ENCODE peak calls at places on chromosomes 6 and 20, in seven cellular contexts. B, G, Y, T, P, A and U are unnamed samples.

GRCh38 chr6:3398165-3398562 is 58.7 kb downstream of the SLC22A23 start:
- DNase-seq in B (no peak), G (no peak), Y (no peak), T (no peak), P (no peak), A (no peak), U (no peak)

GRCh38 chr20:15582146-15582776 is 991.0 kb downstream of the KIF16B start:
- DNase-seq in B (peak), G (no peak), Y (no peak), T (no peak), P (no peak), A (no peak), U (no peak)

GRCh38 chr6:23176883-23177282 is 607.5 kb downstream of the HDGFL1 start:
- DNase-seq in B (no peak), G (peak), Y (no peak), T (peak), P (no peak), A (no peak), U (no peak)

GRCh38 chr20:46307999-46308257 is 370 bp downstream of the CDH22 start:
- DNase-seq in B (no peak), G (peak), Y (no peak), T (no peak), P (no peak), A (no peak), U (no peak)

GRCh38 chr20:43034981-43035724 is 154.6 kb downstream of the PTPRT start:
- DNase-seq in B (no peak), G (no peak), Y (no peak), T (no peak), P (no peak), A (no peak), U (no peak)

GRCh38 chr6:45514454-45514853 is 136.7 kb upstream of the SUPT3H start:
- DNase-seq in B (peak), G (no peak), Y (no peak), T (peak), P (no peak), A (no peak), U (no peak)

GRCh38 chr20:57769756-57770155 is 59.9 kb upstream of the PMEPA1 start:
- DNase-seq in B (no peak), G (no peak), Y (no peak), T (no peak), P (no peak), A (no peak), U (no peak)

GRCh38 chr6:69673298-69673697 is 123.5 kb downstream of the LMBRD1 start:
- DNase-seq in B (no peak), G (no peak), Y (no peak), T (no peak), P (no peak), A (no peak), U (no peak)

GRCh38 chr6:67131827-67132226 is 1424.8 kb upstream of the EYS start:
- DNase-seq in B (no peak), G (no peak), Y (no peak), T (no peak), P (no peak), A (no peak), U (no peak)

GRCh38 chr6:90072961-90073464 is 178.7 kb downstream of the GJA10 start:
- DNase-seq in B (no peak), G (no peak), Y (no peak), T (no peak), P (no peak), A (no peak), U (no peak)

GRCh38 chr6:51541847-51542246 is 545.6 kb downstream of the PKHD1 start:
- DNase-seq in B (no peak), G (no peak), Y (no peak), T (no peak), P (no peak), A (no peak), U (no peak)

GRCh38 chr6:10276106-10276505 is 138.8 kb downstream of the TFAP2A start:
- DNase-seq in B (peak), G (no peak), Y (no peak), T (no peak), P (no peak), A (no peak), U (no peak)

GRCh38 chr6:4460595-4461475 is 315.4 kb upstream of the CDYL start:
- DNase-seq in B (peak), G (no peak), Y (no peak), T (no peak), P (no peak), A (no peak), U (no peak)

GRCh38 chr6:98769546-98769945 is 64.8 kb upstream of the POU3F2 start:
- DNase-seq in B (peak), G (peak), Y (no peak), T (peak), P (peak), A (peak), U (no peak)

GRCh38 chr6:130969807-130970491 is 93.1 kb downstream of the EPB41L2 start:
- DNase-seq in B (peak), G (no peak), Y (no peak), T (peak), P (no peak), A (peak), U (no peak)

GRCh38 chr6:36516559-36516958 is 30.7 kb downstream of the STK38 start:
- DNase-seq in B (no peak), G (no peak), Y (no peak), T (no peak), P (no peak), A (no peak), U (no peak)

GRCh38 chr6:3438190-3439167 is 18.4 kb downstream of the SLC22A23 start:
- DNase-seq in B (peak), G (no peak), Y (no peak), T (peak), P (no peak), A (peak), U (no peak)

GRCh38 chr20:20448891-20449290 is 81.0 kb downstream of the INSM1 start:
- DNase-seq in B (no peak), G (no peak), Y (no peak), T (no peak), P (no peak), A (no peak), U (no peak)

GRCh38 chr6:33712914-33713313 is 1.4 kb upstream of the UQCC2 start:
- DNase-seq in B (no peak), G (no peak), Y (no peak), T (no peak), P (no peak), A (no peak), U (no peak)

GRCh38 chr6:44052419-44053011 is 74.7 kb downstream of the MRPL14 start:
- DNase-seq in B (peak), G (peak), Y (no peak), T (peak), P (no peak), A (no peak), U (no peak)

GRCh38 chr6:45049188-45049843 is 278.8 kb upstream of the RUNX2 start:
- DNase-seq in B (peak), G (no peak), Y (no peak), T (peak), P (no peak), A (peak), U (no peak)

GRCh38 chr6:161151059-161151645 is 122.7 kb downstream of the AGPAT4 start:
- DNase-seq in B (no peak), G (no peak), Y (no peak), T (no peak), P (no peak), A (no peak), U (no peak)

GRCh38 chr6:8229913-8230312 is 127.6 kb upstream of the EEF1E1 start:
- DNase-seq in B (no peak), G (no peak), Y (no peak), T (no peak), P (no peak), A (no peak), U (no peak)

GRCh38 chr6:1988843-1989242 is 256.6 kb downstream of the GMDS start:
- DNase-seq in B (no peak), G (no peak), Y (no peak), T (no peak), P (no peak), A (no peak), U (no peak)

GRCh38 chr6:34015576-34015975 is 130.3 kb downstream of the GRM4 start:
- DNase-seq in B (no peak), G (no peak), Y (no peak), T (no peak), P (no peak), A (no peak), U (no peak)

DNA sequence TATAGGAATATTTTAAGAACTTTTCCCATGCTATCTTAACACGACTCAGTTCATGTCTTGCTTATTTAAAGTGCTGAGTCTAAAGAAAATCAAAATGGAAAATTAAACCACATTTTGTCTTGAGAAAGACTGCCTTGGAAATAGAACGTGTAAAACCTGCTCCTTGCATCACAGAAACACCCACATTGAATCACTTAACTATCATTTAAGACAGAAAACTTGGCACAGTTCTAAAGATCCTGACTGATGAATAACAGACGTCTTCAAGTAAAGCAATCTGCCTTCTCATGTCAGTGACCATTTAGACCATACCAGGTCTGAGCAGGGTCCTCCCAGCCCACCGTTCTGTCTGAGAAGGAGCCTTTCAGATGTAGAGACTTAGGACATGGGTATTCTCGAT is 7.4 kb downstream of the PERP start:
- DNase-seq in B (peak), G (no peak), Y (no peak), T (no peak), P (no peak), A (no peak), U (no peak)
- TF ChIP-seq RAD21 in B (no peak), G (no peak), Y (no peak), T (no peak), P (no peak), A (no peak), U (no peak)

GRCh38 chr6:152099816-152100618 is 292.5 kb downstream of the ESR1 start:
- DNase-seq in B (peak), G (no peak), Y (no peak), T (no peak), P (no peak), A (no peak), U (no peak)
- TF ChIP-seq CEBPB in B (no peak), G (no peak), Y (no peak), T (no peak), P (no peak), A (no peak), U (no peak)

GRCh38 chr6:21505574-21505990 is 88.0 kb upstream of the SOX4 start:
- DNase-seq in B (no peak), G (no peak), Y (no peak), T (no peak), P (no peak), A (peak), U (no peak)

GRCh38 chr6:21506126-21506525 is 87.4 kb upstream of the SOX4 start:
- DNase-seq in B (no peak), G (no peak), Y (no peak), T (no peak), P (no peak), A (no peak), U (no peak)

GRCh38 chr6:21502682-21503081 is 90.9 kb upstream of the SOX4 start:
- DNase-seq in B (no peak), G (no peak), Y (no peak), T (no peak), P (no peak), A (no peak), U (no peak)

GRCh38 chr6:21501815-21502214 is 91.7 kb upstream of the SOX4 start:
- DNase-seq in B (no peak), G (no peak), Y (no peak), T (no peak), P (no peak), A (no peak), U (no peak)

GRCh38 chr6:21504790-21505189 is 88.8 kb upstream of the SOX4 start:
- DNase-seq in B (no peak), G (no peak), Y (no peak), T (no peak), P (no peak), A (no peak), U (no peak)
- TF ChIP-seq RAD21 in B (no peak), G (no peak), Y (no peak), T (no peak), P (no peak), A (no peak), U (no peak)

GRCh38 chr6:166760288-166760687 is 133.2 kb upstream of the RPS6KA2 start:
- DNase-seq in B (no peak), G (no peak), Y (no peak), T (no peak), P (no peak), A (no peak), U (no peak)
- TF ChIP-seq CEBPB in B (no peak), G (no peak), Y (no peak), T (no peak), P (no peak), A (no peak), U (no peak)

GRCh38 chr6:12068899-12069557 is 56.9 kb downstream of the HIVEP1 start:
- DNase-seq in B (peak), G (no peak), Y (no peak), T (peak), P (no peak), A (no peak), U (no peak)
- TF ChIP-seq RAD21 in B (no peak), G (no peak), Y (no peak), T (no peak), P (no peak), A (no peak), U (no peak)

DNA sequence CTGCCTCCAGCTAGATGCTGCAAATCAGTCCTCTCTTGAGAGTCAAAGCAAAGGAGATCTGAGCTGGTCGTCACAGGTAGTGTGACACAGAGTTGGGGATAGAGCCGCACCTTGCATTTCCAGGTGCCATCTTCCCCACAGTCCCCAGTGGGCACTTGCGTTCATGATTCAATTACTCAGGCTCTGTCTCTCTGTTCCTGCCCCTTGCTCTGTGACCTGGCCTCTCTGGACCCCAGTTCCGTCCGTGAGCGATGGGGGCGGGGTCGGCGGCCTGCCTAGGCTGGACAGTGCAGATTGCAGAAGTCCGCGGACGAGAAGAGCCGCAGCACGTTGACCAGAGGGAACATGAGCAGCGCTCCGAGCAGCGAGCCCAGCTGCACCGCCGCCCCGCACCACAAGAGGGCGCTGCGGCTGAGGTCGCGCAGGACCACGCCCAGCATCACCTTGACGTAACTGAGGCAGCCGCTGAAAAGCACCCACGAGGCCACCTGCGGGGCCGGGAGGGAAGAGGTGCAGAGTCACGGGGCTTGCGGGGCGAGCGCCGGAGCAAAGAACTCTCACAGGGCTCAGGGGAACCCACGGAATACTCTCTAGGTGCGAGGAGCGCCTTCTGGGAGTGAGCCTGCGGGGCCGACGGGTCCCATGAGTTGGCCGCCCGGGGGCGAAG is 7.4 kb downstream of the SLC52A3 start:
- DNase-seq in B (no peak), G (peak), Y (peak), T (peak), P (peak), A (peak), U (no peak)
- TF ChIP-seq CEBPB in B (no peak), G (no peak), Y (no peak), T (no peak), P (no peak), A (no peak), U (no peak)

DNA sequence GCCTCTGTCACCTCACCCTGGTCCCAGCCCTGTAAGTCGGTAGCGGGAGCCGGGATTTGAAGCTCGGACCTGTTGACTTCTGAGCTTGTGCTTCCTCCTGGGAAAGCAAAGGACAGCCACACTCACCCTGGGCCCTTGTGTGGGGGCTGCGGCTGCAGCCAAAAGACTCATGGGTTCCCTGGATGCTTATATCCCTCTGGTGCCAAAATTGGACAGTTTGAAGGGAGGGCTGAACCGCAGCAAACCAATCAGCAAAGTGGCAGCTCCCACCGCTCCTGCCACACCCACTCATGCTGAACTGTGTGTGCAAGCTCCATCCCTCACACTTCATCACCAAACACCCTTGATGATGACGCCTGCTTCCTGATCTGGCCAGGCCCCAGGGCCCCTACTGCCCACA is 3.9 kb upstream of the CCN5 start:
- DNase-seq in B (peak), G (no peak), Y (no peak), T (no peak), P (no peak), A (no peak), U (no peak)
- TF ChIP-seq RAD21 in B (no peak), G (no peak), Y (no peak), T (no peak), P (no peak), A (no peak), U (no peak)

DNA sequence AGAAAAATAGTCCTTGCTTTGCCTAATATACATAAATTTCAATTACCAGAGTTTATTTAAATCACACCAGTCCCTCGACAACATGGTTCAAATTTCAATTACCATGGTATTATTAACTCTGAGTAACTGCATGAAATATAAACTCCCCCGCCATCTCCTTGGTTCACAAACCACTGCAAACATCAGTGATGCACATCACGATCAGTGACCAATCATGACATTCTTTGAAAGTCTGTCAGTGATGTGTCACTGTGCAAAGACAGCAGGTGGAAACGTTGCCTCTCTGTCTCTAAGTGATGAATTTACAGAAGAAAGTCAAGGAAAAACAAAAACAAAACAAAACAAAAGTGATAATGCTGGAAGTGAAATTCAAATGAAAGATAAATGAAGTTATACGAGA is 86.7 kb downstream of the TASP1 start:
- DNase-seq in B (peak), G (no peak), Y (no peak), T (peak), P (no peak), A (no peak), U (no peak)
- TF ChIP-seq CEBPB in B (no peak), G (no peak), Y (no peak), T (no peak), P (no peak), A (no peak), U (no peak)

GRCh38 chr20:32204485-32205115 is 2.9 kb downstream of the PLAGL2 start:
- DNase-seq in B (no peak), G (no peak), Y (no peak), T (no peak), P (no peak), A (no peak), U (no peak)

GRCh38 chr20:32203556-32204484 is 3.7 kb downstream of the PLAGL2 start:
- DNase-seq in B (no peak), G (no peak), Y (no peak), T (no peak), P (no peak), A (no peak), U (no peak)

GRCh38 chr20:32206383-32207210 is 946 bp downstream of the PLAGL2 start:
- DNase-seq in B (no peak), G (no peak), Y (no peak), T (no peak), P (no peak), A (no peak), U (no peak)

GRCh38 chr20:32207211-32207625 is 325 bp downstream of the PLAGL2 start:
- DNase-seq in B (no peak), G (no peak), Y (no peak), T (no peak), P (no peak), A (no peak), U (no peak)

GRCh38 chr20:32205502-32206382 is 1.8 kb downstream of the PLAGL2 start:
- DNase-seq in B (peak), G (no peak), Y (no peak), T (no peak), P (no peak), A (no peak), U (no peak)
- TF ChIP-seq RAD21 in B (no peak), G (no peak), Y (no peak), T (no peak), P (no peak), A (no peak), U (no peak)

GRCh38 chr6:137736048-137736846 is 130.8 kb upstream of the TNFAIP3 start:
- DNase-seq in B (no peak), G (no peak), Y (no peak), T (no peak), P (no peak), A (no peak), U (no peak)
- TF ChIP-seq CEBPB in B (no peak), G (no peak), Y (no peak), T (no peak), P (no peak), A (no peak), U (no peak)